ENCODE peak calls at places on chromosomes 11 and 22, in eight cellular contexts. M, V, S, E, T, Z, B and G are unnamed samples.

GRCh38 chr11:28400236-28401100 is 292.3 kb downstream of the METTL15 start:
- DNase-seq in M (no peak), B (peak), S (no peak), V (no peak), Z (no peak), T (no peak), E (no peak), G (no peak)

GRCh38 chr11:120391297-120391696 is 55.1 kb downstream of the ARHGEF12 start:
- DNase-seq in E (no peak), V (no peak), S (no peak), T (no peak), M (peak), B (no peak), Z (no peak), G (no peak)

GRCh38 chr11:85884581-85885021 is 29.4 kb downstream of the CCDC83 start:
- DNase-seq in S (no peak), M (no peak), T (no peak), V (no peak), B (peak), Z (no peak), E (no peak), G (no peak)

GRCh38 chr11:47047972-47048371 is 111.4 kb downstream of the CSTPP1 start:
- DNase-seq in S (no peak), Z (no peak), B (no peak), M (no peak), E (no peak), T (no peak), V (no peak), G (no peak)

GRCh38 chr11:8773916-8774537 is 91.4 kb downstream of the RPL27A start:
- DNase-seq in V (peak), S (no peak), E (no peak), Z (no peak), B (no peak), M (no peak), T (no peak), G (no peak)

GRCh38 chr11:18774801-18775200 is 16.8 kb downstream of the PTPN5 start:
- DNase-seq in V (no peak), E (no peak), B (no peak), Z (no peak), S (no peak), M (no peak), T (no peak), G (no peak)

GRCh38 chr11:32960553-32961164 is 55.0 kb upstream of the DEPDC7 start:
- DNase-seq in B (peak), V (no peak), M (no peak), S (no peak), E (no peak), Z (no peak), T (no peak), G (no peak)

GRCh38 chr11:60763692-60764369 is 7.2 kb downstream of the MS4A15 start:
- DNase-seq in Z (peak), V (no peak), B (no peak), M (no peak), S (no peak), E (no peak), T (no peak), G (no peak)

GRCh38 chr11:108220721-108221346 is 1.6 kb downstream of the NPAT start:
- DNase-seq in M (no peak), S (no peak), Z (no peak), E (no peak), V (no peak), B (peak), T (no peak), G (no peak)

GRCh38 chr11:120147950-120148270 is 10.0 kb upstream of the TRIM29 start:
- DNase-seq in E (no peak), V (no peak), B (no peak), T (no peak), M (no peak), S (no peak), Z (no peak), G (no peak)

GRCh38 chr22:23837911-23838685 is 708 bp downstream of the DERL3 start:
- DNase-seq in T (no peak), B (no peak), E (peak), S (no peak), V (no peak), M (no peak), Z (peak), G (no peak)
- H3K4me3 ChIP-seq in T (peak), B (no peak), E (peak), S (peak), V (no peak), M (no peak), Z (peak), G (peak)

DNA sequence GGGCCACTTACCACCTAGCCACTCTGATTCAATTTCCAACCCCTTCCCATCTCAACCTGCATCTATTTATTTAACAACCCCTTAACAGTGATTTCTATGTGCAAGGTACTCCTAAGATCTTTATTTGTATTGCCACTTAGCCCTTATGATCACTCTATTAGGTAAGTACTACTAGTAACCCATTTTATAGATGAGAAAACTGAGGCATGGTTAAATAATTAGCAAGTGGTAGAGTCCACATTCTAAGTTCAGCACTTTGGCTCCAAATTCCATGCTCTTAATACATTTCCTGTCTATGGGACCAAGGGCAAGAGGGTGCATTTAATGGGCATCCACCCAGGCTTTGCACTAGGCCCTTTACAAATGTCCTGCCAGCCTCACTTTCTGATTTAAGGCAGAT is 38.1 kb upstream of the CSNK2A3 start:
- DNase-seq in V (no peak), Z (no peak), T (no peak), B (no peak), E (no peak), S (no peak), M (no peak), G (no peak)
- TF ChIP-seq CTCF in V (no peak), Z (no peak), T (no peak), B (no peak), E (no peak), S (no peak), M (no peak), G (no peak)

GRCh38 chr22:46675479-46675878 is 55.3 kb downstream of the GRAMD4 start:
- DNase-seq in Z (no peak), M (no peak), T (no peak), S (no peak), B (no peak), V (no peak), E (no peak), G (no peak)

GRCh38 chr22:46674906-46675305 is 54.7 kb downstream of the GRAMD4 start:
- DNase-seq in V (no peak), E (no peak), M (no peak), T (no peak), Z (no peak), S (no peak), B (no peak), G (no peak)

GRCh38 chr22:46673677-46674236 is 53.6 kb downstream of the GRAMD4 start:
- DNase-seq in V (no peak), T (no peak), E (no peak), B (no peak), M (no peak), Z (no peak), S (no peak), G (no peak)

GRCh38 chr22:46673205-46673604 is 53.0 kb downstream of the GRAMD4 start:
- DNase-seq in S (no peak), Z (no peak), E (no peak), V (no peak), B (peak), T (no peak), M (no peak), G (no peak)

GRCh38 chr22:46674367-46674781 is 54.2 kb downstream of the GRAMD4 start:
- DNase-seq in T (no peak), B (no peak), S (no peak), V (peak), E (peak), Z (peak), M (peak), G (peak)
- H3K4me3 ChIP-seq in T (no peak), B (no peak), S (no peak), V (no peak), E (peak), Z (no peak), M (no peak), G (no peak)

GRCh38 chr22:27476318-27476717 is 325.2 kb downstream of the MN1 start:
- DNase-seq in S (no peak), E (no peak), T (no peak), V (no peak), B (no peak), M (no peak), Z (no peak), G (no peak)
- TF ChIP-seq CTCF in S (no peak), E (no peak), T (no peak), V (no peak), B (no peak), M (no peak), Z (no peak), G (no peak)

DNA sequence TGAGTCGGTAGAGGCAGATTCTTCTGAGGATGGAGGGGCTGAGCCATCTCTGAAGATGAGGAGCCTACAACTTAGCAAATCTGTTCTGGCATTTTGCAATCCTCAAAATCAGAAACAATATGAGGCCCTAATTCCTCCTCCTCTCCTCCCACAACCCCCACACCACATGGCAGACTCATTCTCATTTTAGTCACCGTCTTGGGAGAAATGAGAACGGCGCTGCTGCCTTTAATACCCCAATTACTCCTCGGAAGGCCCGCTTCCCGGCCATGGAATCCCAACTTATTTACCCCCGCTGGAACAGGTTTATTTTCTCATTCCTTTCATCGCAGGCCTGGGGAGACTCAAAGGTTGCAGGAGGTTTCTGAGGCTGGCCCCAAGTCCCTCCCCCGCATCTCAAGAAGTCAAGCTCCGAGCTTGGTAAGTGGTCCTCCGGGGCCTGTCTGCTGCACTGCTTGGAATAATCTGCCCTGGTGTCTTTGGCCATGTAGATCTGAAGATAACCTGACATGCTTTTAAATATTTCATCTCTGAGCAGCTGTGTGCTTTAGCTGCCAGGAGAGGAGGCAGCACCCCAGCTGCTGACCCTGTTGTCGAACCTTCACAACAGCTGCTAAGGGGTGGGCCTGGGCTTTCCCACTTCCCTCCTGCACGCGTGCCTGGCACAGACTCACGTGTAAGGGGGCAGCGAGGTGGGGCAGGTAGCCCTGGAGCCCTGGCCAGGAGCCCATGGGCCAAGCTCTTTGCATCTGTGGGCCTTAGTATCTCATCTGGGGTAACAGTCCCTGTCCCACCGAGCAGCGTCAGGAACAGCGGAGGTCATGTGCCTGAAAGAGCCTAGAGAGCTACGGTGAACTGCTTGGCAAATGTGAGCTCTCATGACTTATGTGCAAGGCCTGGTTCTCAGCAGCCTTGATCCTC is 164.4 kb downstream of the ST3GAL4 start:
- DNase-seq in Z (peak), E (no peak), B (no peak), S (no peak), M (no peak), T (no peak), V (no peak), G (peak)
- H3K4me3 ChIP-seq in Z (no peak), E (no peak), B (no peak), S (no peak), M (no peak), T (no peak), V (no peak), G (no peak)

GRCh38 chr11:134033276-134033675 is 35.6 kb upstream of the JAM3 start:
- DNase-seq in E (no peak), M (no peak), B (no peak), Z (no peak), S (no peak), V (no peak), T (no peak), G (no peak)

GRCh38 chr11:134032501-134033091 is 36.3 kb upstream of the JAM3 start:
- DNase-seq in V (no peak), S (peak), T (no peak), Z (no peak), B (no peak), M (no peak), E (no peak), G (peak)

GRCh38 chr11:134032031-134032430 is 36.8 kb upstream of the JAM3 start:
- DNase-seq in E (no peak), B (no peak), T (no peak), M (no peak), Z (no peak), V (no peak), S (no peak), G (no peak)

GRCh38 chr11:134028368-134028920 is 40.4 kb upstream of the JAM3 start:
- DNase-seq in V (no peak), M (no peak), S (no peak), E (no peak), B (no peak), T (no peak), Z (no peak), G (no peak)

GRCh38 chr11:134030853-134031252 is 38.0 kb upstream of the JAM3 start:
- DNase-seq in V (no peak), Z (no peak), B (no peak), T (no peak), S (no peak), E (no peak), M (no peak), G (no peak)
- TF ChIP-seq CTCF in V (no peak), Z (no peak), B (no peak), T (no peak), S (no peak), E (no peak), M (peak), G (no peak)

GRCh38 chr11:64360403-64360980 is 1.5 kb downstream of the RPS6KA4 start:
- DNase-seq in B (no peak), M (no peak), E (no peak), V (no peak), S (no peak), Z (no peak), T (no peak), G (no peak)
- H3K4me3 ChIP-seq in B (no peak), M (no peak), E (peak), V (no peak), S (peak), Z (peak), T (no peak), G (no peak)